ENCODE peak calls at places on chromosomes 1 and 21, in seven cellular contexts. U is PC-3, S is astrocyte, O is GM23338, L is A673, W is fibroblast of lung, E is HCT116. G is an unnamed sample.

GRCh38 chr1:243855616-243856318 is 5.7 kb upstream of the AKT3 start:
- DNase-seq in U (no peak), E (no peak), W (no peak), L (no peak), O (peak; percentile 47), S (no peak), G (no peak)

GRCh38 chr1:2539312-2539907 is 9.3 kb upstream of the HES5 start:
- DNase-seq in L (no peak), U (peak; percentile 47), S (no peak), W (no peak), E (no peak), O (peak; percentile 74), G (no peak)

GRCh38 chr1:113901171-113901570 is 3.4 kb downstream of the AP4B1 start:
- DNase-seq in S (no peak), E (no peak), U (no peak), L (no peak), O (no peak), W (no peak), G (no peak)

GRCh38 chr1:111256988-111257658 is 29.6 kb downstream of the CHI3L2 start:
- DNase-seq in L (no peak), U (no peak), E (no peak), S (no peak), W (no peak), O (no peak), G (no peak)

GRCh38 chr1:153749408-153750005 is 21.7 kb downstream of the INTS3 start:
- DNase-seq in W (peak; percentile 66), E (peak; percentile 45), S (peak; percentile 46), L (peak; percentile 85), U (peak; percentile 92), O (peak; percentile 88), G (peak; percentile 32)

GRCh38 chr1:70764747-70765146 is 282.9 kb downstream of the PTGER3 start:
- DNase-seq in U (no peak), E (no peak), O (no peak), W (peak; percentile 24), S (peak; percentile 6), L (peak; percentile 36), G (no peak)

GRCh38 chr1:108080448-108080847 is 115.5 kb upstream of the VAV3 start:
- DNase-seq in L (no peak), W (no peak), U (no peak), O (no peak), E (no peak), S (no peak), G (no peak)

GRCh38 chr1:242030071-242030470 is 31.2 kb upstream of the MAP1LC3C start:
- DNase-seq in O (no peak), S (no peak), U (peak; percentile 53), E (no peak), L (no peak), W (no peak), G (no peak)

GRCh38 chr1:224707849-224708725 is 92.0 kb downstream of the CNIH3 start:
- DNase-seq in W (peak; percentile 89), S (peak; percentile 85), L (peak; percentile 28), O (no peak), U (peak; percentile 62), E (no peak), G (no peak)

GRCh38 chr21:35619184-35619583 is 441.1 kb downstream of the SETD4 start:
- DNase-seq in W (peak; percentile 90), S (peak; percentile 86), U (peak; percentile 81), L (no peak), E (no peak), O (no peak), G (peak; percentile 48)

GRCh38 chr1:40944326-40944725 is 35.2 kb upstream of the CTPS1 start:
- DNase-seq in O (peak; percentile 28), L (no peak), E (no peak), W (peak; percentile 89), U (peak; percentile 64), S (peak; percentile 90), G (peak; percentile 45)

GRCh38 chr1:200526709-200527612 is 93.6 kb downstream of the KIF14 start:
- DNase-seq in O (no peak), W (peak; percentile 50), U (no peak), E (no peak), L (no peak), S (peak; percentile 40), G (no peak)

GRCh38 chr1:154992721-154993571 is 440 bp upstream of the LENEP start:
- DNase-seq in U (peak; percentile 46), E (no peak), O (peak; percentile 65), L (no peak), W (peak; percentile 64), S (peak; percentile 52), G (no peak)

DNA sequence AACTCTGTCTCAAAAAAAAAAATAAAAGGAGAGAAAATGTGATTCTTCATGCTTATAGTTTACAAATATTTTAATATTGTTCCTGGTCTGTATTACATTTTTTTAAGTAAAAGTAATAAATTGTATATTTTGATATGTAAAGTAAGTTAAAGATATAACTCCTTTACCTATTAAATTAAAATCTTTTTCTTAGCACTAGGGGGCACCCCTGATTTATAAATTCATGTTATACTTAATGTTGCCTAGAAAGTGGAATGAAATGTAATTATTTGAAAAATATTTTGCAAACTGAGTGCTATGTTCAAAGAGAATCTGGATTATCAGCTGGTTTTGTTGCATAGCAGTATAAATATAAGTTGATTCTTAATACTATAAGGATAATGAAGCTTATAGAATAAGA is 49.2 kb downstream of the RALGPS2 start:
- DNase-seq in L (peak; percentile 49), S (no peak), U (peak; percentile 46), E (no peak), O (peak; percentile 20), W (peak; percentile 15), G (no peak)
- TF ChIP-seq CTCF in L (peak; percentile 64), S (peak; percentile 24), U (peak; percentile 41), E (peak; percentile 62), O (no peak), W (no peak), G (no peak)

GRCh38 chr1:21261551-21262281 is 28.5 kb downstream of the ECE1 start:
- DNase-seq in U (peak; percentile 67), S (peak; percentile 91), E (peak; percentile 64), L (peak; percentile 41), W (peak; percentile 93), O (peak; percentile 33), G (no peak)

GRCh38 chr1:21260405-21261129 is 29.7 kb downstream of the ECE1 start:
- DNase-seq in L (no peak), E (no peak), S (no peak), W (no peak), U (no peak), O (no peak), G (no peak)

GRCh38 chr1:21263052-21263429 is 27.2 kb downstream of the ECE1 start:
- DNase-seq in U (no peak), S (no peak), E (no peak), L (no peak), O (no peak), W (no peak), G (no peak)

GRCh38 chr1:21263653-21264225 is 26.5 kb downstream of the ECE1 start:
- DNase-seq in W (no peak), S (no peak), E (no peak), U (no peak), L (no peak), O (no peak), G (no peak)

GRCh38 chr1:21262282-21263051 is 27.8 kb downstream of the ECE1 start:
- DNase-seq in E (no peak), O (peak; percentile 59), S (peak; percentile 88), U (no peak), W (peak; percentile 89), L (no peak), G (no peak)
- H3K27ac ChIP-seq in E (peak overlapping the region; percentile 57), O (peak overlapping the region; percentile 69), S (peak overlapping the region; percentile 97), U (peak overlapping the region; percentile 87), W (peak overlapping the region; percentile 98), L (no peak overlapping the region), G (peak overlapping the region; percentile 65)

GRCh38 chr21:28771790-28772501 is 220.7 kb downstream of the LTN1 start:
- DNase-seq in S (peak; percentile 82), E (no peak), U (peak; percentile 65), L (no peak), O (no peak), W (peak; percentile 84), G (no peak)

GRCh38 chr21:28767523-28767922 is 225.2 kb downstream of the LTN1 start:
- DNase-seq in E (no peak), U (no peak), S (no peak), O (no peak), L (no peak), W (no peak), G (no peak)

GRCh38 chr21:28770867-28771661 is 221.6 kb downstream of the LTN1 start:
- DNase-seq in U (no peak), S (no peak), E (no peak), O (no peak), W (peak; percentile 23), L (no peak), G (no peak)

GRCh38 chr21:28769683-28770082 is 223.0 kb downstream of the LTN1 start:
- DNase-seq in L (no peak), S (no peak), W (no peak), E (no peak), U (no peak), O (no peak), G (no peak)

GRCh38 chr21:28768753-28769152 is 223.9 kb downstream of the LTN1 start:
- DNase-seq in E (no peak), S (no peak), W (no peak), O (no peak), L (no peak), U (no peak), G (no peak)
- TF ChIP-seq EZH2 in E (no peak), S (no peak), W (no peak), O (no peak), L (no peak), U (no peak), G (no peak)

GRCh38 chr1:63775418-63776127 is 1.8 kb downstream of the ROR1 start:
- DNase-seq in U (peak; percentile 44), L (no peak), W (no peak), E (no peak), O (no peak), S (no peak), G (no peak)

GRCh38 chr1:63774617-63775417 is 1.0 kb downstream of the ROR1 start:
- DNase-seq in O (peak; percentile 87), W (peak; percentile 62), L (peak; percentile 67), S (peak; percentile 46), E (no peak), U (peak; percentile 53), G (no peak)

GRCh38 chr1:63779338-63779819 is 5.6 kb downstream of the ROR1 start:
- DNase-seq in E (no peak), L (no peak), S (no peak), U (no peak), W (no peak), O (peak; percentile 59), G (no peak)

GRCh38 chr1:63777965-63778880 is 4.4 kb downstream of the ROR1 start:
- DNase-seq in S (no peak), U (no peak), E (no peak), W (no peak), L (no peak), O (no peak), G (no peak)

GRCh38 chr1:63777286-63777685 is 3.5 kb downstream of the ROR1 start:
- DNase-seq in S (no peak), U (peak; percentile 29), O (no peak), W (no peak), E (no peak), L (no peak), G (no peak)
- TF ChIP-seq CTCF in S (no peak), U (peak; percentile 54), O (peak; percentile 53), W (no peak), E (no peak), L (peak; percentile 43), G (peak; percentile 23)

G was measured in keratinocyte.